ENCODE peak calls at places on chromosomes 13 and 19, in ten cellular contexts. One of them, this sample, is unnamed.

GRCh38 chr13:66069570-66069969 is 1160.6 kb downstream of the PCDH9 start:
- DNase-seq in T-helper 17 cell: no peak
- DNase-seq in skeletal muscle cell: peak
- DNase-seq in stimulated activated CD8-positive, alpha-beta memory T cell treated with anti-CD3 and anti-CD28 coated beads, Interleukin-2, amount 100 ng/mL, for 48 hours: no peak
- DNase-seq in uterus: no peak
- DNase-seq in germinal center: no peak
- DNase-seq in foreskin fibroblast: peak
- DNase-seq in testis: no peak
- DNase-seq in HT-29: no peak
- DNase-seq in body of pancreas: no peak
- DNase-seq in this sample: no peak

GRCh38 chr19:46717716-46718143 is 816 bp upstream of the PRKD2 start:
- DNase-seq in foreskin fibroblast: no peak
- DNase-seq in germinal center: peak
- DNase-seq in HT-29: peak
- DNase-seq in stimulated activated CD8-positive, alpha-beta memory T cell treated with anti-CD3 and anti-CD28 coated beads, Interleukin-2, amount 100 ng/mL, for 48 hours: no peak
- DNase-seq in testis: no peak
- DNase-seq in T-helper 17 cell: no peak
- DNase-seq in body of pancreas: no peak
- DNase-seq in uterus: no peak
- DNase-seq in skeletal muscle cell: no peak
- DNase-seq in this sample: no peak

GRCh38 chr13:22114630-22115311 is 443.9 kb downstream of the FGF9 start:
- DNase-seq in germinal center: peak
- DNase-seq in testis: no peak
- DNase-seq in foreskin fibroblast: no peak
- DNase-seq in HT-29: no peak
- DNase-seq in T-helper 17 cell: no peak
- DNase-seq in skeletal muscle cell: no peak
- DNase-seq in stimulated activated CD8-positive, alpha-beta memory T cell treated with anti-CD3 and anti-CD28 coated beads, Interleukin-2, amount 100 ng/mL, for 48 hours: no peak
- DNase-seq in uterus: no peak
- DNase-seq in body of pancreas: no peak
- DNase-seq in this sample: no peak

GRCh38 chr13:95641291-95641811 is 3.2 kb downstream of the DZIP1 start:
- DNase-seq in body of pancreas: peak
- DNase-seq in foreskin fibroblast: no peak
- DNase-seq in uterus: peak
- DNase-seq in germinal center: no peak
- DNase-seq in T-helper 17 cell: no peak
- DNase-seq in stimulated activated CD8-positive, alpha-beta memory T cell treated with anti-CD3 and anti-CD28 coated beads, Interleukin-2, amount 100 ng/mL, for 48 hours: no peak
- DNase-seq in testis: peak
- DNase-seq in HT-29: no peak
- DNase-seq in skeletal muscle cell: no peak
- DNase-seq in this sample: peak

GRCh38 chr13:46479286-46479685 is 73.7 kb upstream of the LRCH1 start:
- DNase-seq in skeletal muscle cell: no peak
- DNase-seq in germinal center: no peak
- DNase-seq in foreskin fibroblast: no peak
- DNase-seq in testis: no peak
- DNase-seq in stimulated activated CD8-positive, alpha-beta memory T cell treated with anti-CD3 and anti-CD28 coated beads, Interleukin-2, amount 100 ng/mL, for 48 hours: no peak
- DNase-seq in HT-29: no peak
- DNase-seq in T-helper 17 cell: no peak
- DNase-seq in uterus: no peak
- DNase-seq in body of pancreas: no peak
- DNase-seq in this sample: no peak

GRCh38 chr19:45049073-45049736 is 10.4 kb downstream of the CLASRP start:
- DNase-seq in skeletal muscle cell: no peak
- DNase-seq in stimulated activated CD8-positive, alpha-beta memory T cell treated with anti-CD3 and anti-CD28 coated beads, Interleukin-2, amount 100 ng/mL, for 48 hours: no peak
- DNase-seq in uterus: no peak
- DNase-seq in foreskin fibroblast: no peak
- DNase-seq in body of pancreas: peak
- DNase-seq in HT-29: no peak
- DNase-seq in T-helper 17 cell: no peak
- DNase-seq in testis: no peak
- DNase-seq in germinal center: no peak
- DNase-seq in this sample: peak

GRCh38 chr13:44440046-44440608 is 66.5 kb downstream of the SERP2 start:
- DNase-seq in HT-29: no peak
- DNase-seq in skeletal muscle cell: no peak
- DNase-seq in body of pancreas: no peak
- DNase-seq in foreskin fibroblast: no peak
- DNase-seq in germinal center: no peak
- DNase-seq in T-helper 17 cell: no peak
- DNase-seq in uterus: no peak
- DNase-seq in testis: no peak
- DNase-seq in stimulated activated CD8-positive, alpha-beta memory T cell treated with anti-CD3 and anti-CD28 coated beads, Interleukin-2, amount 100 ng/mL, for 48 hours: no peak
- DNase-seq in this sample: no peak

GRCh38 chr13:76696370-76696769 is 189.8 kb downstream of the KCTD12 start:
- DNase-seq in foreskin fibroblast: no peak
- DNase-seq in skeletal muscle cell: no peak
- DNase-seq in germinal center: no peak
- DNase-seq in uterus: no peak
- DNase-seq in body of pancreas: no peak
- DNase-seq in HT-29: no peak
- DNase-seq in testis: no peak
- DNase-seq in T-helper 17 cell: no peak
- DNase-seq in stimulated activated CD8-positive, alpha-beta memory T cell treated with anti-CD3 and anti-CD28 coated beads, Interleukin-2, amount 100 ng/mL, for 48 hours: no peak
- DNase-seq in this sample: no peak

GRCh38 chr13:24271231-24271610 is 38.2 kb upstream of the C1QTNF9 start:
- DNase-seq in foreskin fibroblast: no peak
- DNase-seq in skeletal muscle cell: no peak
- DNase-seq in germinal center: no peak
- DNase-seq in T-helper 17 cell: no peak
- DNase-seq in body of pancreas: no peak
- DNase-seq in uterus: no peak
- DNase-seq in testis: no peak
- DNase-seq in stimulated activated CD8-positive, alpha-beta memory T cell treated with anti-CD3 and anti-CD28 coated beads, Interleukin-2, amount 100 ng/mL, for 48 hours: no peak
- DNase-seq in HT-29: no peak
- DNase-seq in this sample: no peak

GRCh38 chr19:38559428-38560401 is 58.0 kb downstream of the MAP4K1 start:
- DNase-seq in HT-29: no peak
- DNase-seq in stimulated activated CD8-positive, alpha-beta memory T cell treated with anti-CD3 and anti-CD28 coated beads, Interleukin-2, amount 100 ng/mL, for 48 hours: no peak
- DNase-seq in uterus: no peak
- DNase-seq in germinal center: peak
- DNase-seq in body of pancreas: no peak
- DNase-seq in testis: no peak
- DNase-seq in foreskin fibroblast: no peak
- DNase-seq in T-helper 17 cell: no peak
- DNase-seq in skeletal muscle cell: no peak
- DNase-seq in this sample: no peak

GRCh38 chr13:80664930-80665329 is 324.0 kb upstream of the SPRY2 start:
- DNase-seq in uterus: no peak
- DNase-seq in HT-29: no peak
- DNase-seq in body of pancreas: no peak
- DNase-seq in germinal center: no peak
- DNase-seq in stimulated activated CD8-positive, alpha-beta memory T cell treated with anti-CD3 and anti-CD28 coated beads, Interleukin-2, amount 100 ng/mL, for 48 hours: no peak
- DNase-seq in testis: no peak
- DNase-seq in skeletal muscle cell: no peak
- DNase-seq in T-helper 17 cell: no peak
- DNase-seq in foreskin fibroblast: no peak
- DNase-seq in this sample: no peak

GRCh38 chr13:95300625-95301134 is 571 bp downstream of the ABCC4 start:
- DNase-seq in uterus: peak
- DNase-seq in body of pancreas: peak
- DNase-seq in foreskin fibroblast: peak
- DNase-seq in T-helper 17 cell: peak
- DNase-seq in skeletal muscle cell: peak
- DNase-seq in HT-29: peak
- DNase-seq in germinal center: peak
- DNase-seq in stimulated activated CD8-positive, alpha-beta memory T cell treated with anti-CD3 and anti-CD28 coated beads, Interleukin-2, amount 100 ng/mL, for 48 hours: peak
- DNase-seq in testis: peak
- DNase-seq in this sample: peak

GRCh38 chr19:15444505-15445226 is 5.1 kb downstream of the WIZ start:
- DNase-seq in HT-29: no peak
- DNase-seq in skeletal muscle cell: no peak
- DNase-seq in germinal center: no peak
- DNase-seq in stimulated activated CD8-positive, alpha-beta memory T cell treated with anti-CD3 and anti-CD28 coated beads, Interleukin-2, amount 100 ng/mL, for 48 hours: no peak
- DNase-seq in foreskin fibroblast: no peak
- DNase-seq in body of pancreas: no peak
- DNase-seq in T-helper 17 cell: no peak
- DNase-seq in testis: no peak
- DNase-seq in uterus: no peak
- DNase-seq in this sample: no peak

GRCh38 chr19:38015216-38015615 is 108.2 kb downstream of the SIPA1L3 start:
- DNase-seq in HT-29: peak
- DNase-seq in body of pancreas: no peak
- DNase-seq in stimulated activated CD8-positive, alpha-beta memory T cell treated with anti-CD3 and anti-CD28 coated beads, Interleukin-2, amount 100 ng/mL, for 48 hours: no peak
- DNase-seq in uterus: no peak
- DNase-seq in germinal center: no peak
- DNase-seq in T-helper 17 cell: no peak
- DNase-seq in foreskin fibroblast: no peak
- DNase-seq in skeletal muscle cell: no peak
- DNase-seq in testis: no peak
- DNase-seq in this sample: no peak

GRCh38 chr13:49936943-49937273 is 768 bp upstream of the SPRYD7 start:
- DNase-seq in foreskin fibroblast: no peak
- DNase-seq in testis: no peak
- DNase-seq in body of pancreas: no peak
- DNase-seq in T-helper 17 cell: no peak
- DNase-seq in stimulated activated CD8-positive, alpha-beta memory T cell treated with anti-CD3 and anti-CD28 coated beads, Interleukin-2, amount 100 ng/mL, for 48 hours: peak
- DNase-seq in skeletal muscle cell: no peak
- DNase-seq in HT-29: peak
- DNase-seq in germinal center: no peak
- DNase-seq in uterus: no peak
- DNase-seq in this sample: peak

GRCh38 chr13:27573265-27573664 is 47.1 kb downstream of the LNX2 start:
- DNase-seq in testis: no peak
- DNase-seq in HT-29: peak
- DNase-seq in T-helper 17 cell: no peak
- DNase-seq in stimulated activated CD8-positive, alpha-beta memory T cell treated with anti-CD3 and anti-CD28 coated beads, Interleukin-2, amount 100 ng/mL, for 48 hours: no peak
- DNase-seq in skeletal muscle cell: no peak
- DNase-seq in foreskin fibroblast: peak
- DNase-seq in uterus: no peak
- DNase-seq in germinal center: no peak
- DNase-seq in body of pancreas: no peak
- DNase-seq in this sample: no peak

GRCh38 chr19:45645068-45645630 is 6.0 kb upstream of the EML2 start:
- DNase-seq in body of pancreas: peak
- DNase-seq in foreskin fibroblast: no peak
- DNase-seq in skeletal muscle cell: no peak
- DNase-seq in T-helper 17 cell: no peak
- DNase-seq in germinal center: no peak
- DNase-seq in HT-29: no peak
- DNase-seq in uterus: no peak
- DNase-seq in stimulated activated CD8-positive, alpha-beta memory T cell treated with anti-CD3 and anti-CD28 coated beads, Interleukin-2, amount 100 ng/mL, for 48 hours: no peak
- DNase-seq in testis: no peak
- DNase-seq in this sample: no peak

This sample was measured in heart right ventricle.